ENCODE peak calls at places on chromosomes 13 and 19, in five cellular contexts. U is AG04450, D is Panc1, Y is left ventricle myocardium inferior, E is tibial nerve. H is an unnamed sample.

GRCh38 chr19:32607479-32607878 is 26.5 kb downstream of the PDCD5 start:
- DNase-seq in Y (no peak), U (no peak), D (no peak), E (no peak), H (no peak)

GRCh38 chr19:3458595-3459284 is 21.6 kb downstream of the SMIM24 start:
- DNase-seq in D (no peak), Y (no peak), E (peak), U (no peak), H (no peak)

GRCh38 chr13:99655351-99656091 is 154.2 kb downstream of the TM9SF2 start:
- DNase-seq in D (no peak), Y (no peak), E (no peak), U (no peak), H (no peak)

GRCh38 chr19:47176627-47177090 is 46.0 kb downstream of the SAE1 start:
- DNase-seq in Y (no peak), D (no peak), U (peak), E (peak), H (no peak)

GRCh38 chr13:109941951-109942350 is 155.6 kb upstream of the IRS2 start:
- DNase-seq in U (no peak), D (no peak), Y (no peak), E (no peak), H (no peak)

GRCh38 chr13:76925115-76925514 is 23.2 kb upstream of the ACOD1 start:
- DNase-seq in D (no peak), U (no peak), Y (no peak), E (no peak), H (no peak)

GRCh38 chr13:109592776-109593175 is 193.6 kb downstream of the IRS2 start:
- DNase-seq in D (no peak), Y (no peak), E (no peak), U (no peak), H (no peak)

GRCh38 chr19:32373614-32374295 is 28.3 kb downstream of the ZNF507 start:
- DNase-seq in U (peak), D (peak), E (no peak), Y (no peak), H (no peak)

GRCh38 chr19:47095707-47096704 is 17.6 kb downstream of the ZC3H4 start:
- DNase-seq in D (no peak), E (no peak), U (no peak), Y (peak), H (no peak)

GRCh38 chr19:23698711-23699520 is 11.9 kb upstream of the ZNF675 start:
- DNase-seq in D (no peak), E (no peak), U (no peak), Y (no peak), H (no peak)

GRCh38 chr13:113324336-113324882 is 27.4 kb downstream of the LAMP1 start:
- DNase-seq in U (no peak), Y (no peak), E (no peak), D (no peak), H (no peak)

GRCh38 chr19:50725218-50725931 is 2.2 kb downstream of the CLEC11A start:
- DNase-seq in E (no peak), D (no peak), Y (no peak), U (no peak), H (no peak)

GRCh38 chr19:39953915-39954314 is 17.1 kb upstream of the PSMC4 start:
- DNase-seq in D (no peak), E (no peak), U (no peak), Y (no peak), H (no peak)
- H3K27ac ChIP-seq in D (no peak), E (no peak), U (no peak), Y (no peak), H (peak)

GRCh38 chr13:30256713-30257432 is 50.5 kb downstream of the KATNAL1 start:
- DNase-seq in U (no peak), E (no peak), D (no peak), Y (no peak), H (no peak)

GRCh38 chr13:30253830-30254229 is 53.5 kb downstream of the KATNAL1 start:
- DNase-seq in E (no peak), D (no peak), U (no peak), Y (no peak), H (no peak)

GRCh38 chr13:30255696-30256095 is 51.7 kb downstream of the KATNAL1 start:
- DNase-seq in Y (no peak), D (no peak), E (no peak), U (no peak), H (no peak)

DNA sequence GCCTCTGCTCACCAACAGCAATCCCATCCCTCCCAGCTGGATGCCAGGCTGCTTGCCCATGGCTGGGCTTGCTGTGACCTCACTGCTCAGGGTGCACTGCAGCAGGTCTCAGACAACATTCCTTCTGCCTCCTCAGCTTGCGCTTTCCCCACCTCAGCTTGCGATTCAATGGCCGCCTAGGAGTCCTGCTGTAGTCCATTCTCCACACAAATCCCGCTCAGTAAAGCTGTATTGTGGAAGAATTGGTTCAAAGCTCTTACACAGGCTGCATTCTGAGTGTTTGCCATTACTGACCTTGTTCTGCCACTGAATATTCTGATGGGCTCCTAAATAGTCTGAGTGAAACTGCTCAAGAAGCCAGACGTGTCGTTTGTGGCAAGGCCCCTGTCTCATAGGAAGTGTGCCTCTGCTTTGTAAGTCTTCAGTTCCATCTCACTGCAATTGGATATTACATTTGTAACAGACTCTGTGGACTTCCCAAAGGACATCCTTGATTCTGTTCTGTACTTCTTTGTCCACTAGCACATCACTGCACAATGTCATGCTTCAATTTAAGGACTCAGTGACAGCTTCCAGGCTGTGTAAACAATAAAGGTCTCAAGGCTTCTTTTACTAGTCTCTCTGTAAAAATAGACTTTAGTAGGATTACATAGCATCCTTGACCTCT is 49.8 kb downstream of the KATNAL1 start:
- DNase-seq in U (no peak), E (no peak), D (no peak), Y (no peak), H (no peak)
- H3K27ac ChIP-seq in U (no peak), E (no peak), D (no peak), Y (peak), H (peak)

GRCh38 chr19:54105796-54106195 is 3.1 kb downstream of the NDUFA3 start:
- DNase-seq in U (no peak), E (no peak), Y (no peak), D (no peak), H (no peak)

GRCh38 chr19:54104998-54105715 is 2.5 kb downstream of the NDUFA3 start:
- DNase-seq in D (no peak), E (no peak), Y (no peak), U (no peak), H (no peak)

GRCh38 chr19:54106716-54107115 is 4.1 kb downstream of the NDUFA3 start:
- DNase-seq in E (no peak), Y (peak), D (no peak), U (no peak), H (no peak)

GRCh38 chr19:54100560-54100959 is at the start of gene OSCAR:
- DNase-seq in D (no peak), Y (no peak), U (no peak), E (no peak), H (no peak)

DNA sequence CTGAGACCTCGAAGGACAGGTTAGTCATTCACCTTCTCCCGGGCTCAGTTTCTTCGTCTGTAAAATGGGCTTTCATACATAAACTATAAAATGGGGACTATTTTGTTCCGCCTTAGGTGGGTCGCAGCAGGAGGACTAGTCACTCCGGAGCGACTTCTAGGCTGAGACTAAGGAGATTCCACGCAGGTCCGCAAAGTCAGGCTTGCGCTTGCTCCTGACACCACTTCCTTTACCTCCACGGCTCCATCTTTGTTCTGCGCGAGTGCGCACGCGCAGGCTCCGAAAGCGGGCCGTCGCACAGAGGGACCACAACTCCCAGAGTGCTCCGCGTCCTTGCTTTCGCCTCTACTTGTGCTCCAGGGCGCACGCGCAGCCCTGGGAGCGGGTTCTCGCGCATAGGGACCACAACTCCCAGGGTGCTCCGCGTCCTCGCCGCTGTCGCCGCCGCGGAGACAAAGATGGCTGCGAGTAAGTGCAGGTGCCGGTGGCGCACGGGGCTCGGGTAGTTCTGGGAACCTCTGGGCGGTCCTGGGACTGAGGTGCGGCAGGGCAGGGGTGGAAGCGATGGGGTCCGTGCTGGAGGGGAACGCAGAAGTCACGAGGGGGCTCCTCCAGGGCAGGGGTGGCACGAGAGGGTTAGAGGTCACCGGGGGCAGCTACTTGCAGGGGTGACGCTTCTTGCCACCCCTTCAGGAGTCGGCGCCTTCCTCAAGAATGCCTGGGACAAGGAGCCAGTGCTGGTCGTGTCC is at the start of gene NDUFA3:
- DNase-seq in Y (peak), U (peak), E (peak), D (peak), H (peak)
- H3K27ac ChIP-seq in Y (peak), U (no peak), E (peak), D (peak), H (no peak)

DNA sequence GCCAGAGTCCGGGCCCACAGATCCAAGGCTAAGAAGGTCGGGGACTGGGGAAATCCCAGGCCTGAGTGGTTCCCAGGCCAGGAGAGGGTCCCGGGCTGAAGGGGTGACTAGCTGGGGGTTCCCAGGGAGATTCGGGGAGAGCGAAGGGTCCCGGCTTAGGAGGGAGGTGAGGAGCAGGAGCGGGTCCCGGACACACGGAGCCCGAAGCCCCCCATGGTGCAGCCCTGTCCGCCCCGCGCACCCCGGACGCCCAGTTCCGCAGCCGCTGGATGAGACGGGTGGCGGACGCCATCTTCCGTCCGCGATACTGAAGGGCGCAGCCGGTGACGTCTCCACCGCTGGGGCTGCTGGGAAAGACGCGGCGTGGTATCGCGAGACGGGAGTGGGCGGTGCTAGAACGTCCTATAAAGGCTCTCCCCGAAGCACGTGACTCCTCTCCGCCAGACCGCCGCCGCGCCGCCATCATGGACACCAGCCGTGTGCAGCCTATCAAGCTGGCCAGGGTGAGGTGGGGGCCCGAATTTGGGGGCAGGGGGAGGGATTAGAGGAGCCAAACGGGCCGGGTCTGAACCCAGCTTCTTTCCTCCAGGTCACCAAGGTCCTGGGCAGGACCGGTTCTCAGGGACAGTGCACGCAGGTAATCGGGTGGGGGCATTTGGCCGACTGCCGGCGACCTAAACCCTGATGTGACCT is at the start of the genes NDUFA7 and RPS28:
- DNase-seq in D (peak), U (peak), E (peak), Y (peak), H (peak)
- H3K27ac ChIP-seq in D (peak), U (peak), E (peak), Y (peak), H (peak)

DNA sequence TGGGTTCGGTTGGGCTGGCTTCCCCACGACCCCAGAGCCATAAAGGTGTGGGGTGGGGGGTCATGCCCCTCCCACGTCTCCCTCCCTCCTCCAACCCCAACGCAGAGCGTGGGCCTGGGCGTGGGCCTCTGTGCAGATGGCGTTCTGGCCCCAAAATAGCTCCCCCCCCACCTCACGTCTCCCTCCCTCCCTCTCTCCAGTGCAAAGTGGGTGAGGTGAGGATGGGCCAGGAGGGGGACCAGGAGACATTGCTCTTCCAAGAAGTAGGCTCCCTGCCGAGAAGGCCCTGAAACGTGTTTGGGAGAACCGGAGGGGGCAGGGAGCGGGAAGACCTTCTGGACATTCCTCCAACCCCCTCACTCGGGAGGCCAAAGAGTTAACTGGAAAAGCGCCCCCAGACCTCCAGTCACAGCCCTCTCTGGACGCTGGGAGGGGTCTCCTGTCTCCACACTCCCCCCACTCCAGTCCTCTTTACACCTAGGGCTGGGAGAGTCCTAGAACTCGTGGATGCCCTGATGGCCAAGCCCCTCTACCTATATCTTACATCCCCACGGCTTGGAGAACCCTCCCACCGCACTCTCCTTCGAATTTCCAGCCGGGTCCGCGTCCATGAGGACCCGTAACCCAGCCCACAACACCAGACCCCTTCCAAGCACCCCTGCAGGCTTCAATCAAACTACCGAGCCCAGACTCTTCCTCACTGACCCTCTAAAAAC is 855 bp downstream of the UNC13A start:
- DNase-seq in D (no peak), Y (no peak), U (no peak), E (no peak), H (no peak)
- H3K27ac ChIP-seq in D (no peak), Y (no peak), U (no peak), E (no peak), H (no peak)

GRCh38 chr19:11295180-11295579 is 780 bp upstream of the TSPAN16 start:
- DNase-seq in E (no peak), U (no peak), D (no peak), Y (no peak), H (no peak)
- H3K27ac ChIP-seq in E (peak), U (no peak), D (no peak), Y (peak), H (no peak)

GRCh38 chr13:97281028-97281427 is 58.9 kb downstream of the MBNL2 start:
- DNase-seq in U (no peak), D (no peak), E (no peak), Y (no peak), H (no peak)
- H3K27ac ChIP-seq in U (no peak), D (peak), E (peak), Y (no peak), H (peak)

DNA sequence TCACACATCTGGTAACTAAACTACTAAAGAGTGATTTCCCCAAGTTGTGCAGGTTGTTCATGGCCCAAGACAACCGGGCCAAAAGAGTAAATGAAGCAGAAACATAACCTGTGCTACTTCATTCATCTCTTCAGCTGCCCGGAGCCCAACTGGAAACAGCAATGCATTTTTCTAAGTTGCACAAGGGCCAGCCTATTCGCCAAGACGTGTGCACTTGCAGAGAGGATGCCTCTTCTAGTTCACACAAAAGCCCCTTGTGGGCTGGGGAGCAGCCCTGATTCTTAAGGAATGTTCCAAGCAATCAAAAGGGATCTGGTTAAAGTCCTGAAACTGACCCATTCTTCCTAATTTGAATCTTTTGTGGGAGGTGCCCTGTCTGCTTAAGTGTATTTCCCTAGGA is 275.8 kb downstream of the SHISA2 start:
- DNase-seq in Y (no peak), D (no peak), U (no peak), E (no peak), H (no peak)
- H3K27ac ChIP-seq in Y (no peak), D (no peak), U (no peak), E (no peak), H (no peak)

H was measured in SK-N-MC.